ENCODE peak calls at places on chromosomes 11 and 22, in nine cellular contexts. S is thyroid gland, M is endothelial cell of umbilical vein, Z is breast epithelium, R is right lobe of liver, B is body of pancreas, T is transverse colon, Y is GM12892, W is HepG2. D is an unnamed sample.

GRCh38 chr22:44158766-44159165 is 22.0 kb upstream of the PARVG start:
- DNase-seq in M (no peak), Y (no peak), S (no peak), R (no peak), W (no peak), B (no peak), T (no peak), Z (no peak), D (no peak)

GRCh38 chr11:2134022-2135010 is 4.9 kb downstream of the IGF2 start:
- DNase-seq in S (no peak), Z (no peak), B (no peak), W (no peak), R (peak), M (no peak), T (no peak), Y (no peak), D (no peak)

GRCh38 chr22:44523981-44524759 is 26.1 kb upstream of the RTL6 start:
- DNase-seq in W (no peak), Y (no peak), R (peak), T (peak), B (no peak), Z (no peak), M (no peak), S (no peak), D (no peak)

GRCh38 chr11:132942611-132943324 is 589.5 kb downstream of the OPCML start:
- DNase-seq in Y (no peak), S (no peak), Z (no peak), W (no peak), B (no peak), T (no peak), R (no peak), M (no peak), D (no peak)

GRCh38 chr22:29914165-29914564 is 31.2 kb downstream of the MTMR3 start:
- DNase-seq in S (no peak), B (no peak), M (peak), Y (no peak), W (no peak), Z (no peak), T (no peak), R (no peak), D (no peak)

GRCh38 chr11:126476977-126477376 is 121.5 kb downstream of the ST3GAL4 start:
- DNase-seq in Z (no peak), S (no peak), W (no peak), Y (no peak), B (no peak), M (no peak), R (no peak), T (no peak), D (no peak)

GRCh38 chr22:32042924-32043323 is at the start of gene SLC5A1:
- DNase-seq in Z (peak), B (peak), R (peak), T (peak), Y (no peak), S (peak), W (no peak), M (no peak), D (peak)

GRCh38 chr11:86116996-86117705 is 48.3 kb upstream of the PICALM start:
- DNase-seq in R (no peak), Z (no peak), B (no peak), T (no peak), M (no peak), Y (no peak), W (no peak), S (no peak), D (no peak)

GRCh38 chr11:45847908-45848316 is 637 bp downstream of the CRY2 start:
- DNase-seq in B (peak), M (peak), R (peak), T (peak), S (peak), Z (peak), Y (no peak), W (peak), D (peak)

GRCh38 chr11:14312736-14313438 is 46.1 kb downstream of the RRAS2 start:
- DNase-seq in Z (no peak), T (no peak), S (no peak), Y (no peak), B (no peak), M (no peak), R (no peak), W (no peak), D (no peak)

GRCh38 chr11:22670803-22671202 is 4.4 kb downstream of the GAS2 start:
- DNase-seq in W (peak), M (peak), B (no peak), Y (no peak), T (no peak), S (no peak), Z (no peak), R (no peak), D (no peak)

GRCh38 chr22:17120281-17120680 is 879 bp downstream of the TMEM121B start:
- DNase-seq in B (peak), Z (no peak), Y (peak), T (peak), S (peak), M (peak), W (no peak), R (peak), D (no peak)

GRCh38 chr11:64208796-64209562 is 2.5 kb downstream of the FERMT3 start:
- DNase-seq in S (no peak), B (no peak), R (no peak), Y (no peak), Z (no peak), M (no peak), W (no peak), T (no peak), D (no peak)

GRCh38 chr11:92536895-92537294 is 312.3 kb downstream of the FAT3 start:
- DNase-seq in B (no peak), Y (no peak), Z (no peak), M (no peak), R (no peak), W (no peak), S (no peak), T (no peak), D (no peak)

GRCh38 chr11:105867742-105868141 is 154.3 kb downstream of the MSANTD4 start:
- DNase-seq in B (no peak), M (no peak), T (no peak), W (no peak), Z (no peak), R (no peak), Y (no peak), S (no peak), D (no peak)

GRCh38 chr11:38814670-38815069 is 2216.6 kb upstream of the RAG2 start:
- DNase-seq in R (no peak), S (no peak), Y (no peak), B (no peak), W (no peak), M (no peak), T (no peak), Z (no peak), D (no peak)

GRCh38 chr11:12685229-12685628 is 11.0 kb downstream of the TEAD1 start:
- DNase-seq in S (no peak), T (no peak), M (no peak), R (no peak), Y (no peak), Z (no peak), W (no peak), B (no peak), D (no peak)

GRCh38 chr11:10355257-10355661 is 50.4 kb downstream of the ADM start:
- DNase-seq in R (no peak), M (no peak), B (no peak), W (no peak), S (no peak), Z (no peak), Y (no peak), T (no peak), D (no peak)

GRCh38 chr11:2089536-2090165 is 49.5 kb downstream of the IGF2 start:
- DNase-seq in Y (no peak), T (no peak), R (no peak), M (peak), B (peak), S (no peak), W (peak), Z (peak), D (peak)

GRCh38 chr11:64600281-64600992 is 9.4 kb downstream of the SLC22A12 start:
- DNase-seq in Y (no peak), W (no peak), S (no peak), T (no peak), Z (no peak), M (no peak), B (no peak), R (no peak), D (no peak)

GRCh38 chr22:22993184-22993583 is 77.1 kb upstream of the GNAZ start:
- DNase-seq in W (no peak), T (peak), S (no peak), B (no peak), M (no peak), Y (no peak), R (no peak), Z (no peak), D (no peak)

GRCh38 chr22:38087855-38088254 is 3.9 kb upstream of the SLC16A8 start:
- DNase-seq in B (no peak), T (no peak), Z (no peak), S (no peak), M (no peak), Y (no peak), W (no peak), R (no peak), D (no peak)

GRCh38 chr11:21893468-21893867 is 299.4 kb upstream of the ANO5 start:
- DNase-seq in Z (no peak), Y (no peak), W (no peak), B (no peak), S (no peak), T (no peak), R (no peak), M (no peak), D (no peak)

GRCh38 chr22:30265851-30266444 is 703 bp downstream of the OSM start:
- DNase-seq in S (no peak), W (no peak), B (no peak), T (peak), R (peak), M (no peak), Y (peak), Z (no peak), D (no peak)

GRCh38 chr11:77637345-77638165 is at the start of gene CLNS1A:
- DNase-seq in M (peak), Y (peak), T (peak), R (peak), Z (peak), B (peak), S (peak), W (peak), D (peak)

GRCh38 chr11:110185599-110185998 is 92.4 kb downstream of the ZC3H12C start:
- DNase-seq in R (no peak), Y (no peak), T (no peak), B (no peak), Z (no peak), W (no peak), M (no peak), S (no peak), D (no peak)

GRCh38 chr11:62771144-62772021 is at the start of gene TAF6L:
- DNase-seq in S (peak), Y (peak), W (peak), B (peak), T (peak), M (peak), R (peak), Z (peak), D (peak)

GRCh38 chr11:128929991-128930390 is 12.7 kb downstream of the TP53AIP1 start:
- DNase-seq in B (no peak), M (no peak), Z (no peak), S (no peak), Y (no peak), T (no peak), R (no peak), W (no peak), D (no peak)

GRCh38 chr11:94104734-94105133 is 23.9 kb upstream of the PANX1 start:
- DNase-seq in Z (no peak), S (no peak), W (no peak), R (no peak), T (no peak), M (no peak), B (no peak), Y (no peak), D (no peak)

GRCh38 chr11:46006418-46007070 is 84.1 kb downstream of the LARGE2 start:
- DNase-seq in S (no peak), Y (peak), Z (no peak), B (no peak), W (peak), M (peak), T (no peak), R (no peak), D (no peak)

GRCh38 chr22:29782061-29782845 is 15.1 kb downstream of the UQCR10 start:
- DNase-seq in T (peak), S (peak), M (no peak), W (peak), Z (peak), R (peak), B (peak), Y (no peak), D (no peak)

DNA sequence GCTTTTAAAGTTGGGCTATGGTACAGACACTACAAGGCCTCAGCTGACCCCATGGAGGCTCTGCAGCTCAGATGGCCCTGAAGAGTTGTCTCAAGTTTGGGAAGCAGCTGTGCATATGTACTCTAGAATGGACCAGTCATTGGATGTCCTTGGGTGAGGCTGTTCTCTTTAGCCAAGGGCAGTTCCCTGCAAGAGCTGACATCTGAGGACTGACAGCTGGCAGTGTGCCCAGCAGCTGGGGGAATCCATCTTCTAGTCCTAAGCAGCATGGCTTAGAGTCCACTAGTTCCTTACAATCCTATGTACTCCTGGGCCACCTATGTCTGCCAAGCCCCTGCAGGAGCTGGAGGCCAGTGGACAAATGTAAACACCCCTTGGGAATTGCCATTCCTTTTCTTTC is 76.5 kb downstream of the C11orf91 start:
- DNase-seq in S (peak), Z (no peak), W (no peak), B (no peak), R (no peak), M (no peak), Y (no peak), T (no peak), D (no peak)
- TF ChIP-seq POLR2A in S (no peak), Z (no peak), W (no peak), B (no peak), R (no peak), M (no peak), Y (no peak), T (no peak), D (no peak)

GRCh38 chr22:28772633-28773460 is at the start of gene CCDC117:
- DNase-seq in Z (peak), T (peak), M (peak), S (peak), B (peak), W (peak), Y (peak), R (peak), D (peak)
- TF ChIP-seq POLR2A in Z (peak), T (peak), M (peak), S (peak), B (peak), W (peak), Y (peak), R (peak), D (no peak)

DNA sequence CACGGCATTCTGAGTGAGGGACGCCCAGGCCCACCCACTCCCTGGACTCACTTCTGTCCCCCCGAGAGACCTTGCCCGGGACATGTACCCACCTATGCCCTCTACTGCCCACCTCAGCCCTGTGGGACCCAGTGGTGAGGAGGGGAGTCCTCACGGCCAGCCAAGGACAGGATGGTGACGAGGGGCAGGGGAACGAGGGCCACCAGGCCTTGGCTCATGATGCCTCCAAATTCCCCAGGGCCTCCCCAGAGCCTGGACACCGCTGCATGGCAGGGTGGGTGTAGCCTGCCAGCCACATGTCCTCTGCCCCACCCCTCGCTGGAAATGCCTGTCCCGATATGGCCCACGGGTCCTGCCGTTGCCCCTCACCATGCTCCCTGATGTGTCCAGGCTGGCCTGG is 26.1 kb downstream of the TSPAN4 start:
- DNase-seq in Z (no peak), W (no peak), S (no peak), B (no peak), Y (no peak), R (no peak), M (no peak), T (no peak), D (no peak)
- TF ChIP-seq POLR2A in Z (no peak), W (no peak), S (no peak), B (no peak), Y (no peak), R (no peak), M (no peak), T (no peak), D (no peak)

GRCh38 chr11:69443968-69444364 is 37.5 kb upstream of the LINC01488 start:
- DNase-seq in Y (no peak), Z (no peak), W (no peak), T (no peak), B (no peak), R (no peak), S (no peak), M (peak), D (no peak)
- TF ChIP-seq POLR2A in Y (no peak), Z (no peak), W (no peak), T (no peak), B (no peak), R (no peak), S (no peak), M (no peak), D (no peak)

GRCh38 chr11:66841861-66842260 is 1.4 kb upstream of the RCE1 start:
- DNase-seq in Z (peak), M (no peak), S (no peak), R (no peak), Y (no peak), T (no peak), W (no peak), B (peak), D (peak)

GRCh38 chr11:66844496-66845142 is 1.4 kb downstream of the RCE1 start:
- DNase-seq in M (no peak), B (peak), Z (peak), T (no peak), Y (no peak), S (no peak), R (peak), W (no peak), D (peak)

GRCh38 chr11:66843776-66844495 is 695 bp downstream of the RCE1 start:
- DNase-seq in B (no peak), S (no peak), W (peak), Y (peak), Z (peak), R (no peak), M (no peak), T (no peak), D (peak)

GRCh38 chr11:66842501-66842895 is 743 bp upstream of the RCE1 start:
- DNase-seq in Z (peak), B (peak), Y (peak), R (no peak), M (no peak), T (no peak), S (no peak), W (no peak), D (no peak)

DNA sequence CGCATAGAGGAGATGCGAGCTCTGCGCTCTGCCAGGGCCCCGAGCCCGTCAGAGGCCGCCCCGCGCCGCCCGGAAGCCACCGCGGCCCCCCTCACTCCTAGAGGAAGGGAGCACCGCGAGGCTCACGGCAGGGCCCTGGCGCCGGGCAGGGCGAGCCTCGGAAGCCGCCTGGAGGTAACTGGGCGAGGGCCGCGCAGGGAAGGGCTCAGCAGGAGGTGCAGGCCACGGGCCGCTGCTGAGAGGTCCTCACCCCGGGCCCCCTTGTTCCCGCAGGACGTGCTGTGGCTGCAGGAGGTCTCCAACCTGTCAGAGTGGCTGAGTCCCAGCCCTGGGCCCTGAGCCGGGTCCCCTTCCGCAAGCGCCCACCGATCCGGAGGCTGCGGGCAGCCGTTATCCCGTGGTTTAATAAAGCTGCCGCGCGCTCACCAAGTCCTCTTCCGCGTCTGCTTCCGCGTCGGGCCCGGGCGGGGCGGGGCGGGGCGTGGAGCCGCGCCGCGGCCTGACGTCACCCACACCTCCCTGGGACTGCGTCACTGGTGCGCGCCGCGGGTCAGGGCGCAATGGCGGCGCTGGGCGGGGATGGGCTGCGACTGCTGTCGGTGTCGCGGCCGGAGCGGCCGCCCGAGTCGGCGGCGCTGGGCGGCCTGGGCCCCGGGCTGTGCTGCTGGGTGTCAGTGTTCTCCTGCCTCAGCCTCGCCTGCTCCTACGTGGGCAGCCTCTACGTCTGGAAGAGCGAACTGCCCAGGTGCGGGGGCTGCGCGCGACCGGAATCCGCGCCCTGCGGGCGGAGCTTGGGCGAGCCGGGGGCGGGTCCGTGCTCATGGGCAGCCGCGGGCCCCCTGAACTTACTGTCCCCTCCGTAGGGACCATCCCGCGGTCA is at the start of gene RCE1:
- DNase-seq in Z (peak), B (peak), S (peak), W (peak), M (peak), R (peak), Y (peak), T (peak), D (peak)
- TF ChIP-seq POLR2A in Z (peak), B (peak), S (no peak), W (peak), M (peak), R (peak), Y (peak), T (peak), D (peak)

GRCh38 chr11:96154802-96155520 is 188.0 kb downstream of the MAML2 start:
- DNase-seq in Y (no peak), T (no peak), M (no peak), Z (no peak), W (no peak), R (no peak), B (no peak), S (peak), D (no peak)
- TF ChIP-seq POLR2A in Y (no peak), T (no peak), M (no peak), Z (no peak), W (no peak), R (no peak), B (no peak), S (no peak), D (no peak)

DNA sequence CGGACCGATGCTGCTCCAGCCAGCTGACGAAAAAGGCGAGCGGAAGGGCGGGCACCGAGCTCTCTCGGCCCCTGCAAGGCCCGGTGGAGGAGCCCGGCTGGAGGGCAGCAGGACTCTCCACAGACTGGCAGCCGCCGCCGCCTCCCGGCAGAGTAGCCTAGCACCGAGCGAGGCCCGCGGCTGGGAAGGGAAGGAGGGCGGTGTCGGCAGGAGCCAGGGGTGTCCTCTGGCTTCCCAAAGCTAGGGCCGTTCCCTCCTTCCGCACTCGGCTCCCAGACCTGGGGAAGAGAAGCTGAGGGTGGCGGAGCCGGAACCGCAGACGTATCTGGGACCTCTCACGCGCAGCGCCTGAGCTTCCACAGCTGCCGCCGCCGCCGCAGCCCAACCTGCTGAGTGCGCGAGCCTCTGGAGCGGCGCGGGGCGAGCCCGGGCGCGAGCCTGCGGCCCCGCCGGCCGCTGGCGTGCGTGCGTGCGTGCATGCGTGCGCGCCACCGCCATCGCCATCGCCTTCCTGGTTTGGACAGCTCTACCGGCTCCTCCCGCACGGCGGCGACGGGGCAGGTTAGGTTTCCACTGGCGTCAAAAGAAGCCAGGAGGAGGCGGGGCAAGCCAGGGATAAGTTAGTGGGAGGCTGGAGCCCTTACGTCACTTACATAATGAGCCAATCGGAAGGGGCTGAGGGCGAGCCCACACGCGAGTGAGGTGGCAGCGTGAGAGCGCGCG is at the start of gene RAB6A:
- DNase-seq in Z (peak), R (peak), W (peak), S (peak), Y (peak), M (peak), B (peak), T (peak), D (peak)
- TF ChIP-seq POLR2A in Z (no peak), R (peak), W (peak), S (peak), Y (peak), M (peak), B (peak), T (peak), D (peak)

D was measured in suprapubic skin.